ENCODE peak calls at places on chromosome 1, in six cellular contexts. K, G, R, A, T and V are unnamed samples.

GRCh38 chr1:2906105-2906504 is 104.6 kb upstream of the TTC34 start:
- DNase-seq in R (no peak), A (no peak), K (no peak), T (no peak), G (peak), V (no peak)

GRCh38 chr1:150261367-150261766 is 3.8 kb downstream of the CA14 start:
- DNase-seq in K (no peak), T (no peak), R (no peak), G (no peak), A (no peak), V (no peak)

GRCh38 chr1:116340506-116341240 is 32.4 kb upstream of the ATP1A1 start:
- DNase-seq in T (no peak), R (no peak), A (no peak), G (no peak), K (no peak), V (peak)

GRCh38 chr1:45884700-45885099 is 81.3 kb downstream of the MAST2 start:
- DNase-seq in A (no peak), G (no peak), K (no peak), T (no peak), R (no peak), V (no peak)

GRCh38 chr1:56777972-56778371 is 41.2 kb downstream of the FYB2 start:
- DNase-seq in T (no peak), K (no peak), A (no peak), R (no peak), G (no peak), V (no peak)

GRCh38 chr1:54153548-54154439 is 994 bp upstream of the CDCP2 start:
- DNase-seq in G (peak), R (no peak), T (peak), K (peak), A (peak), V (peak)

GRCh38 chr1:115710859-115711624 is 57.5 kb downstream of the CASQ2 start:
- DNase-seq in G (no peak), A (no peak), R (no peak), T (no peak), K (no peak), V (no peak)

GRCh38 chr1:155123801-155124200 is 3.9 kb upstream of the EFNA1 start:
- DNase-seq in T (no peak), G (no peak), R (no peak), K (no peak), A (no peak), V (no peak)

GRCh38 chr1:157495285-157495684 is 57.0 kb downstream of the FCRL5 start:
- DNase-seq in K (no peak), T (no peak), R (no peak), G (no peak), A (no peak), V (no peak)

GRCh38 chr1:44305962-44306422 is 49.1 kb downstream of the ERI3 start:
- DNase-seq in G (no peak), T (no peak), R (peak), K (no peak), A (no peak), V (no peak)

GRCh38 chr1:41726899-41727748 is 191.6 kb downstream of the HIVEP3 start:
- DNase-seq in R (no peak), K (peak), G (no peak), T (no peak), A (no peak), V (no peak)

GRCh38 chr1:41730806-41731205 is 187.9 kb downstream of the HIVEP3 start:
- DNase-seq in T (no peak), K (no peak), G (no peak), R (no peak), A (no peak), V (no peak)

GRCh38 chr1:41724248-41724647 is 194.5 kb downstream of the HIVEP3 start:
- DNase-seq in R (no peak), G (no peak), A (no peak), T (no peak), K (no peak), V (no peak)

GRCh38 chr1:41728403-41729202 is 190.1 kb downstream of the HIVEP3 start:
- DNase-seq in G (no peak), R (peak), K (no peak), T (no peak), A (no peak), V (no peak)

DNA sequence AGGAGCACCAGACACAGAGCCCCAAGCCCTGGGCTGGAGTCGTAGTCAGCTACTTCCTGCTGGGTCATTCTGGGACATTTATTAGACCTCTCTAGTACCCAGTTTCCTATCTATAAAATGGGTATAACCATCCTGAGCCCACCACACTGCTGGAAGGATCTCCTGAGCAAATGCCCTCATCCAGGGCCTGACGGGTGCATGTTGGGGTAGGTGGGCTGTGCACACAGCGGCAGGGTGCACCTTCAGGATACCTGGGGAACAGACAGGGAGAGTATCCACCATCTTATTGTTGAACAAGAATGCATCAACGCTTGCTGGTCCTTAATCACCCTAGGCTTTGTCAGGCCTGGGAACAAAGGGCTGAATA is 191.0 kb downstream of the HIVEP3 start:
- DNase-seq in R (no peak), G (no peak), K (no peak), A (no peak), T (no peak), V (no peak)
- H3K4me3 ChIP-seq in R (no peak), G (no peak), K (no peak), A (no peak), T (no peak), V (no peak)

GRCh38 chr1:34740161-34740875 is 14.5 kb upstream of the GJB5 start:
- DNase-seq in R (no peak), G (no peak), K (no peak), A (no peak), T (no peak), V (no peak)
- TF ChIP-seq CTCF in R (no peak), G (no peak), K (no peak), A (no peak), T (no peak), V (no peak)

DNA sequence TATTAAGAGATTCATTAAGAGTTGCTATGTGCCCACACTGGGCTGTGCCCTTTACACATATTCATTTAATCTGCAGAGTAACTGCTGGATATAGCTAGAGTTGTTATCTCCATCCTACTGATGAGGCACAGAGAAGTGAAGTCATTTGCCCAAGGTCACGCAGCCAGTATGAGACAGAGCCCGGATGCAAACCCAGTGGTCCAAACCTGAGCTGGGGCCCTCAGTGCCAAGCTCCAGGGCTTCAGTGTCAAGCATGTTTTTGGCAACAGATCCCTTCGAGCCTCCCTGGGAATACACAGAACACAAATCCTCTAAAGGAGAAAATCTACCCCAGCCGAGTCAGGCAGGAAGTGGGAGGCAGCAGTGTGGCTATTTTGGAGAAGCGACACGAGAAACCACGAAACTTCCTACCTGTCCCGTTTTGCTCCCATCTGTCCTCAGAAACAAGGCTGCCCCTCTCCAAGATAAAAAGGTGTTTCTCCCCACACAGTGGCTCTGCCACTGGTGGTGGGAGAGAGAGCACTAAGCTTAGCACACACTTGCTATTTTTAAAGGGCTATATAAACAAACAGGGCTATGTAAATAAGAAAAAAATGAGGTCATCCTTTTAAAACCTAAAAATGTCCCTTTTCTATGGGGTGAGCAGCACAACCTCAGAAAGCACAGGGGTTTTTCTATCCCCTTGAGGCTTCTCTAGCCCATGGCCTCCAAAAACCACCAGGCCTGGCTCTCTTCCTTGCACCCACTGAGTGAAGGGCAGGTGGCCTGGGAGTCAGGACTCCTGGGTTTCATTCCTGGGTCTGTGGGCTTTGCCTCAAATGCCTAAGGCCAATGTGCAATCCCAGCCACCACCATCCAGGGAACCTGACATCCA is 138.6 kb upstream of the EDN2 start:
- DNase-seq in T (no peak), R (no peak), G (no peak), K (no peak), A (no peak), V (no peak)
- H3K4me3 ChIP-seq in T (no peak), R (no peak), G (no peak), K (no peak), A (no peak), V (no peak)

GRCh38 chr1:200636681-200637080 is 16.1 kb upstream of the KIF14 start:
- DNase-seq in K (no peak), T (no peak), A (no peak), R (no peak), G (no peak), V (no peak)
- TF ChIP-seq CTCF in K (no peak), T (no peak), A (no peak), R (no peak), G (no peak), V (no peak)

DNA sequence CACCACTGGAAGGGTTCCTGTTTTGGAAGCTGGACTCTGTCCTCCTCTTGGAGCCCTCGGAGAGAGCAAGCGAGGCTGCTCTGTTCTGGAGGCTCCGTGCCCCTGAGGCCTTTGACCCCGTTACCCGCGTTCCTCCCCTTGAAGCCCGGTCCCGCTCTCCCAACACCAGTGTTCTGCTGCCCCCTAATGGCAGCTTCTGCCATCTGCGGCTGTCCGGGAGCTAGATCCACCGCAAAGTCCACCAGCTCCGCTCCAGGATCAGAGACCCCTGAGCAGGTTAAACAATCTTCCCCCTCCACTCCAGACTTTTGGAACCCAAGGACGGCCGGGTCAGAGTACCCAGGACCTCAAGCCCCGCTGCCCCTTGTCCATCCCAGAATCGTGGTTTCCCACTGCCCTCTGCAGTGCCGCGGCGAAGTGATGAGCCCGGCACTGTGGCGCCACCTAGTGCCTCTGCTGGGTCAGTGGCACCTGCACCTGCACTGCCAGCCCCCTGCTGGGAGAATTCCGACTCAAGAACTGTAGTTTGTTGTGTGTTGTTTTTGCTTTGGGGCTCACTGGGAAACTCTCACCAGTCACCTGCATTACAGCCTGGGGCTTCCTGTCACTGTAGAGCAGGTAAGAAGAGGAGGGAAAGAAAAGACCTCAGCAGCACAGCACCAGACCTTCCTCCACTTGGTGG is 63.6 kb upstream of the NFASC start:
- DNase-seq in T (no peak), G (peak), K (peak), A (peak), R (peak), V (peak)
- H3K4me3 ChIP-seq in T (peak), G (peak), K (peak), A (peak), R (peak), V (peak)

GRCh38 chr1:233883671-233884070 is 20.8 kb upstream of the SLC35F3 start:
- DNase-seq in T (no peak), K (no peak), R (no peak), G (no peak), A (no peak), V (no peak)
- TF ChIP-seq CTCF in T (no peak), K (no peak), R (no peak), G (no peak), A (no peak), V (no peak)